ENCODE peak calls at places on chromosomes 16 and 17, in ten cellular contexts. P is Right ventricle myocardium inferior, E is lung, Z is nucleus accumbens, W is cardiac fibroblast, G is NCI-H1048, M is lower leg skin, U is WTC11, D is fibroblast of lung, L is substantia nigra. F is an unnamed sample.

GRCh38 chr16:31113420-31114124 is 3.9 kb upstream of the KAT8 start:
- DNase-seq in P (no peak), E (no peak), Z (no peak), W (no peak), G (no peak), M (no peak), U (no peak), D (no peak), L (no peak), F (no peak)

GRCh38 chr17:37089998-37090397 is 141.2 kb downstream of the AATF start:
- DNase-seq in P (no peak), E (no peak), Z (no peak), W (no peak), G (no peak), M (no peak), U (no peak), D (no peak), L (no peak), F (no peak)

GRCh38 chr16:26598061-26598460 is 468.7 kb upstream of the C16orf82 start:
- DNase-seq in P (no peak), E (no peak), Z (peak; percentile 14), W (no peak), G (no peak), M (no peak), U (no peak), D (no peak), L (no peak), F (no peak)

GRCh38 chr16:16197331-16197730 is 26.0 kb downstream of the ABCC6 start:
- DNase-seq in P (no peak), E (no peak), Z (no peak), W (no peak), G (no peak), M (no peak), U (no peak), D (no peak), L (no peak), F (no peak)

GRCh38 chr17:38454528-38454927 is 26.3 kb downstream of the ARHGAP23 start:
- DNase-seq in P (peak; percentile 92), E (peak; percentile 68), Z (peak; percentile 70), W (peak; percentile 84), G (no peak), M (peak; percentile 96), U (no peak), D (peak; percentile 81), L (peak; percentile 80), F (peak; percentile 72)

GRCh38 chr16:77589071-77589755 is 133.1 kb upstream of the NUDT7 start:
- DNase-seq in P (no peak), E (no peak), Z (no peak), W (no peak), G (no peak), M (no peak), U (no peak), D (peak; percentile 35), L (no peak), F (no peak)

GRCh38 chr17:70078549-70078948 is 3.5 kb downstream of the KCNJ16 start:
- DNase-seq in P (no peak), E (no peak), Z (no peak), W (no peak), G (no peak), M (no peak), U (no peak), D (no peak), L (no peak), F (no peak)

GRCh38 chr17:80819422-80820164 is 172.0 kb upstream of the CHMP6 start:
- DNase-seq in P (no peak), E (no peak), Z (no peak), W (no peak), G (no peak), M (no peak), U (no peak), D (no peak), L (no peak), F (no peak)

GRCh38 chr16:6250516-6250915 is 1082.1 kb upstream of the RBFOX1 start:
- DNase-seq in P (no peak), E (no peak), Z (no peak), W (no peak), G (no peak), M (no peak), U (no peak), D (no peak), L (no peak), F (no peak)

GRCh38 chr17:3683054-3683511 is 12.9 kb downstream of the P2RX5 start:
- DNase-seq in P (peak; percentile 59), E (no peak), Z (no peak), W (no peak), G (no peak), M (no peak), U (peak; percentile 64), D (no peak), L (no peak), F (no peak)

GRCh38 chr16:4176794-4177438 is 60.7 kb upstream of the ADCY9 start:
- DNase-seq in P (no peak), E (no peak), Z (peak; percentile 11), W (peak; percentile 22), G (no peak), M (no peak), U (no peak), D (peak; percentile 24), L (no peak), F (no peak)

GRCh38 chr16:69017036-69017783 is 88.2 kb upstream of the HAS3 start:
- DNase-seq in P (no peak), E (no peak), Z (no peak), W (peak; percentile 39), G (no peak), M (no peak), U (no peak), D (peak; percentile 52), L (no peak), F (peak; percentile 50)

GRCh38 chr17:72498671-72499210 is 377.9 kb downstream of the SOX9 start:
- DNase-seq in P (no peak), E (no peak), Z (no peak), W (no peak), G (no peak), M (no peak), U (no peak), D (no peak), L (no peak), F (no peak)

GRCh38 chr16:82344157-82344556 is 174.1 kb upstream of the MPHOSPH6 start:
- DNase-seq in P (no peak), E (no peak), Z (no peak), W (no peak), G (no peak), M (no peak), U (peak; percentile 27), D (no peak), L (peak; percentile 14), F (no peak)

GRCh38 chr16:72847187-72848044 is 200.5 kb downstream of the ZFHX3 start:
- DNase-seq in P (no peak), E (no peak), Z (no peak), W (peak; percentile 55), G (no peak), M (peak; percentile 80), U (peak; percentile 55), D (peak; percentile 42), L (no peak), F (no peak)

GRCh38 chr16:71460246-71460645 is 1.8 kb downstream of the ZNF23 start:
- DNase-seq in P (no peak), E (no peak), Z (no peak), W (peak; percentile 72), G (no peak), M (no peak), U (no peak), D (peak; percentile 60), L (no peak), F (no peak)

GRCh38 chr17:8724451-8724850 is 20.2 kb downstream of the CCDC42 start:
- DNase-seq in P (no peak), E (peak; percentile 65), Z (no peak), W (no peak), G (no peak), M (peak; percentile 48), U (no peak), D (no peak), L (no peak), F (no peak)

GRCh38 chr17:74842599-74843351 is 16.9 kb downstream of the GRIN2C start:
- DNase-seq in P (peak; percentile 91), E (peak; percentile 64), Z (no peak), W (peak; percentile 75), G (peak; percentile 21), M (no peak), U (peak; percentile 75), D (peak; percentile 63), L (peak; percentile 54), F (peak; percentile 16)

GRCh38 chr17:43418441-43419374 is 19.9 kb downstream of the ARL4D start:
- DNase-seq in P (no peak), E (no peak), Z (peak; percentile 57), W (peak; percentile 78), G (no peak), M (peak; percentile 94), U (no peak), D (peak; percentile 83), L (no peak), F (peak; percentile 78)

GRCh38 chr17:66951605-66951953 is 12.9 kb upstream of the CACNG4 start:
- DNase-seq in P (no peak), E (no peak), Z (no peak), W (no peak), G (no peak), M (no peak), U (no peak), D (no peak), L (no peak), F (no peak)

GRCh38 chr17:41813039-41813680 is 356 bp downstream of the FKBP10 start:
- DNase-seq in P (no peak), E (no peak), Z (no peak), W (no peak), G (no peak), M (no peak), U (no peak), D (no peak), L (no peak), F (no peak)

GRCh38 chr17:27520571-27521185 is 64.4 kb downstream of the KSR1 start:
- DNase-seq in P (no peak), E (no peak), Z (peak; percentile 47), W (no peak), G (peak; percentile 72), M (no peak), U (no peak), D (no peak), L (peak; percentile 48), F (no peak)

GRCh38 chr16:65024649-65025243 is 97.1 kb downstream of the CDH11 start:
- DNase-seq in P (no peak), E (no peak), Z (no peak), W (peak; percentile 52), G (no peak), M (no peak), U (no peak), D (no peak), L (no peak), F (no peak)

GRCh38 chr16:86018487-86018886 is 119.5 kb downstream of the IRF8 start:
- DNase-seq in P (no peak), E (peak; percentile 37), Z (no peak), W (peak; percentile 27), G (no peak), M (peak; percentile 72), U (no peak), D (peak; percentile 46), L (no peak), F (no peak)

GRCh38 chr17:73591278-73592078 is 52.8 kb downstream of the SDK2 start:
- DNase-seq in P (peak; percentile 33), E (peak; percentile 30), Z (no peak), W (no peak), G (no peak), M (no peak), U (no peak), D (no peak), L (no peak), F (no peak)

GRCh38 chr17:17506893-17507464 is 10.8 kb upstream of the RASD1 start:
- DNase-seq in P (peak; percentile 87), E (no peak), Z (no peak), W (no peak), G (no peak), M (no peak), U (no peak), D (peak; percentile 44), L (no peak), F (no peak)

GRCh38 chr17:37888881-37889280 is 35.3 kb upstream of the TBC1D3K start:
- DNase-seq in P (no peak), E (no peak), Z (no peak), W (no peak), G (no peak), M (no peak), U (no peak), D (no peak), L (no peak), F (no peak)

GRCh38 chr17:14616508-14616907 is 315.6 kb downstream of the HS3ST3B1 start:
- DNase-seq in P (no peak), E (no peak), Z (no peak), W (no peak), G (no peak), M (no peak), U (no peak), D (no peak), L (no peak), F (no peak)